ENCODE peak calls at places on chromosomes 7 and 10, in four cellular contexts. S is K562, V is GM12878, O is HepG2. E is an unnamed sample.

GRCh38 chr10:51168086-51168815 is 94.0 kb downstream of the PRKG1 start:
- DNase-seq in S (no peak), V (no peak), O (no peak), E (no peak)

GRCh38 chr7:22601028-22601795 is 101.2 kb upstream of the STEAP1B start:
- DNase-seq in S (no peak), V (no peak), O (no peak), E (no peak)

GRCh38 chr10:56142092-56142728 is 218.8 kb downstream of the ZWINT start:
- DNase-seq in S (no peak), V (peak; percentile 50), O (no peak), E (no peak)

GRCh38 chr7:23206511-23206867 is 24.6 kb downstream of the NUP42 start:
- DNase-seq in S (no peak), V (no peak), O (no peak), E (no peak)

GRCh38 chr10:116270691-116271592 is 2.1 kb downstream of the GFRA1 start:
- DNase-seq in S (no peak), V (no peak), O (no peak), E (no peak)

GRCh38 chr7:41996381-41997035 is 240.5 kb downstream of the GLI3 start:
- DNase-seq in S (no peak), V (no peak), O (no peak), E (no peak)

GRCh38 chr7:99112097-99112496 is 31.8 kb downstream of the SMURF1 start:
- DNase-seq in S (no peak), V (peak; percentile 39), O (no peak), E (peak; percentile 51)

GRCh38 chr7:106138776-106139175 is 26.7 kb upstream of the SYPL1 start:
- DNase-seq in S (no peak), V (no peak), O (no peak), E (no peak)

GRCh38 chr10:63103971-63104409 is 29.1 kb upstream of the NRBF2 start:
- DNase-seq in S (peak; percentile 27), V (no peak), O (no peak), E (no peak)

GRCh38 chr7:124085168-124085567 is 52.3 kb upstream of the TMEM229A start:
- DNase-seq in S (no peak), V (no peak), O (no peak), E (no peak)

GRCh38 chr10:87546221-87546620 is 41.5 kb downstream of the MINPP1 start:
- DNase-seq in S (no peak), V (peak; percentile 17), O (no peak), E (no peak)

GRCh38 chr10:24383681-24384106 is 174.8 kb downstream of the KIAA1217 start:
- DNase-seq in S (peak; percentile 76), V (peak; percentile 86), O (peak; percentile 63), E (peak; percentile 84)

GRCh38 chr7:3152714-3153113 is 109.0 kb upstream of the CARD11 start:
- DNase-seq in S (no peak), V (no peak), O (no peak), E (no peak)

GRCh38 chr7:97580205-97580604 is 151.7 kb upstream of the TAC1 start:
- DNase-seq in S (no peak), V (no peak), O (no peak), E (no peak)

GRCh38 chr7:155289107-155289506 is 8.6 kb upstream of the INSIG1 start:
- DNase-seq in S (no peak), V (no peak), O (no peak), E (no peak)

GRCh38 chr7:156222151-156222550 is 409.9 kb upstream of the SHH start:
- DNase-seq in S (no peak), V (no peak), O (no peak), E (no peak)

GRCh38 chr7:14191686-14192098 is 202.2 kb upstream of the ETV1 start:
- DNase-seq in S (no peak), V (no peak), O (no peak), E (no peak)

GRCh38 chr10:101303087-101303753 is 50.7 kb upstream of the BTRC start:
- DNase-seq in S (no peak), V (no peak), O (no peak), E (no peak)

GRCh38 chr10:34504534-34504933 is 310.6 kb downstream of the PARD3 start:
- DNase-seq in S (no peak), V (no peak), O (peak; percentile 26), E (peak; percentile 69)

GRCh38 chr10:30048768-30049507 is 10.4 kb downstream of the JCAD start:
- DNase-seq in S (no peak), V (no peak), O (no peak), E (no peak)

GRCh38 chr10:5071411-5072198 is 22.6 kb upstream of the AKR1C3 start:
- DNase-seq in S (peak; percentile 57), V (no peak), O (peak; percentile 100), E (peak; percentile 99)

GRCh38 chr7:143245123-143245522 is 18.1 kb upstream of the GSTK1 start:
- DNase-seq in S (no peak), V (no peak), O (no peak), E (no peak)

GRCh38 chr7:11317766-11318165 is 344.1 kb downstream of the PHF14 start:
- DNase-seq in S (no peak), V (no peak), O (no peak), E (no peak)

GRCh38 chr7:4531236-4531635 is 150.9 kb upstream of the FOXK1 start:
- DNase-seq in S (no peak), V (no peak), O (no peak), E (no peak)

GRCh38 chr10:53765311-53765710 is 992.7 kb upstream of the MBL2 start:
- DNase-seq in S (no peak), V (no peak), O (no peak), E (no peak)

GRCh38 chr7:7433736-7434260 is 101.9 kb downstream of the COL28A1 start:
- DNase-seq in S (no peak), V (no peak), O (no peak), E (no peak)

GRCh38 chr7:48090095-48090805 is 1.2 kb downstream of the UPP1 start:
- DNase-seq in S (no peak), V (no peak), O (no peak), E (no peak)

GRCh38 chr7:39688611-39689485 is 65.5 kb downstream of the RALA start:
- DNase-seq in S (no peak), V (no peak), O (no peak), E (peak; percentile 24)

GRCh38 chr10:8017276-8017675 is 37.2 kb upstream of the GATA3 start:
- DNase-seq in S (no peak), V (no peak), O (no peak), E (no peak)
- TF ChIP-seq CHD2 in S (no peak), V (no peak), O (no peak), E (no peak)

GRCh38 chr10:74593470-74593869 is 232.9 kb upstream of the KAT6B start:
- DNase-seq in S (no peak), V (no peak), O (no peak), E (no peak)
- TF ChIP-seq MYC in S (no peak), V (no peak), O (no peak), E (no peak)

GRCh38 chr10:43231523-43232078 is 35.3 kb downstream of the RASGEF1A start:
- DNase-seq in S (no peak), V (no peak), O (no peak), E (no peak)
- TF ChIP-seq CHD2 in S (no peak), V (no peak), O (no peak), E (no peak)

GRCh38 chr10:114029655-114030054 is 14.0 kb upstream of the ADRB1 start:
- DNase-seq in S (no peak), V (no peak), O (no peak), E (no peak)
- TF ChIP-seq MYC in S (no peak), V (no peak), O (no peak), E (no peak)